ENCODE peak calls at places on chromosomes 12 and 14, in four cellular contexts. One of them, this sample, is unnamed.

GRCh38 chr14:66709292-66709691 is 201.3 kb downstream of the GPHN start:
- DNase-seq in HepG2: peak; percentile 8
- DNase-seq in IMR-90: peak; percentile 19
- DNase-seq in K562: no peak
- DNase-seq in this sample: no peak

GRCh38 chr14:101810897-101811620 is 49.5 kb downstream of the PPP2R5C start:
- DNase-seq in HepG2: no peak
- DNase-seq in IMR-90: peak; percentile 38
- DNase-seq in K562: peak; percentile 25
- DNase-seq in this sample: no peak

GRCh38 chr14:71322660-71323250 is 415.5 kb downstream of the PCNX1 start:
- DNase-seq in K562: peak; percentile 30
- DNase-seq in IMR-90: peak; percentile 67
- DNase-seq in HepG2: no peak
- DNase-seq in this sample: peak; percentile 42

GRCh38 chr12:47361389-47362031 is 281.8 kb upstream of the AMIGO2 start:
- DNase-seq in HepG2: no peak
- DNase-seq in K562: peak; percentile 85
- DNase-seq in IMR-90: no peak
- DNase-seq in this sample: no peak

GRCh38 chr14:57747036-57747435 is 118.9 kb downstream of the SLC35F4 start:
- DNase-seq in IMR-90: no peak
- DNase-seq in K562: no peak
- DNase-seq in HepG2: no peak
- DNase-seq in this sample: peak; percentile 18

GRCh38 chr14:23727566-23728335 is 91.6 kb downstream of the DHRS2 start:
- DNase-seq in K562: peak; percentile 39
- DNase-seq in HepG2: peak; percentile 90
- DNase-seq in IMR-90: peak; percentile 26
- DNase-seq in this sample: peak; percentile 63

GRCh38 chr12:77995436-77996167 is 164.9 kb downstream of the NAV3 start:
- DNase-seq in HepG2: no peak
- DNase-seq in IMR-90: peak; percentile 90
- DNase-seq in K562: no peak
- DNase-seq in this sample: no peak

GRCh38 chr12:49957570-49957967 is 4.1 kb upstream of the AQP5 start:
- DNase-seq in HepG2: no peak
- DNase-seq in IMR-90: no peak
- DNase-seq in K562: no peak
- DNase-seq in this sample: no peak

GRCh38 chr12:116123511-116124258 is 153.8 kb downstream of the MED13L start:
- DNase-seq in K562: peak; percentile 71
- DNase-seq in HepG2: no peak
- DNase-seq in IMR-90: peak; percentile 66
- DNase-seq in this sample: peak; percentile 35

GRCh38 chr12:97946701-97947100 is 484.1 kb downstream of the RMST start:
- DNase-seq in HepG2: no peak
- DNase-seq in K562: no peak
- DNase-seq in IMR-90: no peak
- DNase-seq in this sample: no peak

GRCh38 chr12:24373004-24373403 is 423.5 kb upstream of the SOX5 start:
- DNase-seq in K562: no peak
- DNase-seq in IMR-90: peak; percentile 65
- DNase-seq in HepG2: peak; percentile 10
- DNase-seq in this sample: no peak

GRCh38 chr12:58247633-58248032 is 306.3 kb downstream of the ATP23 start:
- DNase-seq in HepG2: no peak
- DNase-seq in K562: peak; percentile 3
- DNase-seq in IMR-90: no peak
- DNase-seq in this sample: peak; percentile 19

GRCh38 chr12:6342140-6342889 is 439 bp upstream of the TNFRSF1A start:
- DNase-seq in HepG2: no peak
- DNase-seq in IMR-90: no peak
- DNase-seq in K562: no peak
- DNase-seq in this sample: no peak

GRCh38 chr12:63826002-63826585 is 18.4 kb upstream of the SRGAP1 start:
- DNase-seq in K562: peak; percentile 29
- DNase-seq in IMR-90: peak; percentile 82
- DNase-seq in HepG2: peak; percentile 56
- DNase-seq in this sample: peak; percentile 72

DNA sequence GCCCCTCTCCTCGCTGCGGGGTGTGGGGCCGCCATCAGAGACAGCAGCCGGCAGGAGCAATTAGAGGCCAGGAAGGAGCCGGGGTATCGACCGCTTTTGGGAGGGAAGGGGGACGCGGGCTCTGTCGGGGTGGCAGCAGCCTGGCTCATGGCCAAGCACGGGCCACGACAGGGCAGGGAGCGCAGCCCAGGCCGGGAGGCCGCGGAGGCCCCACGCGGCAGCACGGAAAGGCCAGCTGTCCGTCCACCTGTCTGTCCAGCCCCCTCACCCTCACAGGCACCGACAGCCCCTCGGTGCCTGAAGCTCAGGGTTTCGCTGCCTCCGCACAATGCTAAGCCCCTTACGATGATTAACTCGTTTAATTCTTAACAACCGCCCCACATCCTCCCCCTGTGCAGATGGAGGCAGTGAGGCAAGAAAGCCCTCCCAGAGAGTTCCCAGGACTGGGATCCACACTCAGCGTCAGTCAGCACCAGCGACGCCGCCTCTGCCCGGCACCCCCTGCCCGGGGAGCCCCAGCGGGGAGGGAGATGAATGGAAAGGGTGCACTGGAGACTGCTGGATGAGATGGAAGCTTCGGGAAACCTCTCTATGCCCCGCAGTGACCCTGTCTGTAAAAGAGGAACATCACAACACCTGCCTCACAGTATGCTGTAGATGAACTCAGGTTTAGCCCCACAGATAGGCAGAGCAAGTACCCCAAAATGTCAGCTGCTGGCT is 23.7 kb downstream of the NCOR2 start:
- DNase-seq in K562: no peak
- DNase-seq in HepG2: no peak
- DNase-seq in IMR-90: no peak
- DNase-seq in this sample: no peak
- TF ChIP-seq MAZ in K562: no peak
- TF ChIP-seq MAZ in HepG2: no peak
- TF ChIP-seq MAZ in IMR-90: no peak
- TF ChIP-seq MAZ in this sample: no peak

DNA sequence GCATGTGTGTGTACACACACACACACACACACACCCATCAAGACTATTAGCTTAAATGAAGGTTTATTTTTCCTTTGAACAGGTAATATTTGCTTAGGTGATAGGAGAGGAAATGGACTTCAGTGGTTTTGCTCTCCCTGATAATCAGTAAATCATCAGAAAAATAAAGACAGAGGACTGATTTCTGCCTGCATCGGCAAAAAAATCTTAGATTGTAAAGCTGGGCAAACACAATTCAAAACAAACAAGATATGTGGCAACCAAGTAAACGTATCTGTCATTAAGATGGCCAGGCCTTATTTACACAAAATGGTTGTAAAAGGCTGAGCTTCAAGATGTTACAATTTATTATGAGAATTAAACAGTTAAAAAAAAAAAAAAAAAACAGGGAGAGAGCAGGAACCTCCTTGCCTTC is 31.3 kb downstream of the PRKD1 start:
- DNase-seq in K562: no peak
- DNase-seq in IMR-90: no peak
- DNase-seq in HepG2: peak; percentile 15
- DNase-seq in this sample: peak; percentile 9
- H3K4me3 ChIP-seq in K562: no peak overlapping the region
- H3K4me3 ChIP-seq in IMR-90: no peak overlapping the region
- H3K4me3 ChIP-seq in HepG2: no peak overlapping the region
- H3K4me3 ChIP-seq in this sample: no peak overlapping the region

GRCh38 chr12:89469361-89469760 is 55.2 kb downstream of the GALNT4 start:
- DNase-seq in HepG2: no peak
- DNase-seq in K562: no peak
- DNase-seq in IMR-90: peak; percentile 73
- DNase-seq in this sample: no peak

GRCh38 chr12:89468648-89469326 is 55.8 kb downstream of the GALNT4 start:
- DNase-seq in K562: no peak
- DNase-seq in IMR-90: no peak
- DNase-seq in HepG2: no peak
- DNase-seq in this sample: no peak

GRCh38 chr12:89468017-89468416 is 56.6 kb downstream of the GALNT4 start:
- DNase-seq in IMR-90: no peak
- DNase-seq in K562: no peak
- DNase-seq in HepG2: no peak
- DNase-seq in this sample: no peak

GRCh38 chr12:89472508-89472907 is 52.1 kb downstream of the GALNT4 start:
- DNase-seq in K562: no peak
- DNase-seq in IMR-90: peak; percentile 84
- DNase-seq in HepG2: no peak
- DNase-seq in this sample: no peak

GRCh38 chr12:89470741-89471504 is 53.7 kb downstream of the GALNT4 start:
- DNase-seq in K562: peak; percentile 68
- DNase-seq in HepG2: peak; percentile 58
- DNase-seq in IMR-90: peak; percentile 68
- DNase-seq in this sample: peak; percentile 20
- TF ChIP-seq MAZ in K562: no peak
- TF ChIP-seq MAZ in HepG2: no peak
- TF ChIP-seq MAZ in IMR-90: no peak
- TF ChIP-seq MAZ in this sample: no peak

GRCh38 chr14:68627050-68627867 is 165.6 kb downstream of the ZFP36L1 start:
- DNase-seq in IMR-90: no peak
- DNase-seq in HepG2: peak; percentile 56
- DNase-seq in K562: no peak
- DNase-seq in this sample: no peak

GRCh38 chr14:68630611-68631013 is 162.3 kb downstream of the ZFP36L1 start:
- DNase-seq in HepG2: peak; percentile 51
- DNase-seq in IMR-90: no peak
- DNase-seq in K562: no peak
- DNase-seq in this sample: no peak

GRCh38 chr14:68630081-68630571 is 162.7 kb downstream of the ZFP36L1 start:
- DNase-seq in IMR-90: no peak
- DNase-seq in HepG2: no peak
- DNase-seq in K562: no peak
- DNase-seq in this sample: no peak

GRCh38 chr14:68627868-68628604 is 164.8 kb downstream of the ZFP36L1 start:
- DNase-seq in IMR-90: no peak
- DNase-seq in HepG2: no peak
- DNase-seq in K562: no peak
- DNase-seq in this sample: no peak

DNA sequence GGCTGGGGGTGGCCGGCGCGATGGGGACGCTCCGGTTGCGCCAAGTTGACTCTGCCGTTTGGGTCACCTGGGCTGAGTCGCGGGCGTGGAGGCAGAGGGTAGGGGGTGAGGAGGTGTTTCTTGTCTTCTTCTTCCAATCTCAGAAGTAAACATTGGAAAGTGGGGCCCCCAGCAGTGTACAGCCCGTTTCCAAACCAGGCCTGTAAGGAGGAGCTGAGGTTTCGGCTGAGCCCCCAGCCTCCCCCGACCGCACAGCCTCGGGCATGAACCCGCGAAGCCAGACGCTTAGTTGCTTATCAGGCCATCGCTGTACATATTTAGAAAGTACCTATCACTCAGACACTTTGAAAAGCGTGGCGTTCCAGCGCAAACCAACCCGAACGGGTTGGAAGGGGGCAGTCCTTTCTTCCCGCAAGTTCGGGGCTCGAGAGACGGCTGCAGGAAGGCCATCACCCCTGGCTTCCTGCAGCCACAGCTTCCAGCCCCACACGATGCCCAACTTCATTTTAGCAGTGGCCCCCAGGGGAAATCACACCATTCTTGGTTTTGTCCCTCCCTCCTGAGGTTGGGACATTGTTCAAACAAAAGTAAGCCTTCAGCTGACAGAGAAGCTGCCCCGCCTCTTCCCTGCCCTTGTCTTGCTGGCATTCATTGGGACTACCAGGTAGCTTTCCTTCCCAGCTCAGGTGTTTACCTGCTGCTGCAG is 164.1 kb downstream of the ZFP36L1 start:
- DNase-seq in HepG2: peak; percentile 19
- DNase-seq in K562: no peak
- DNase-seq in IMR-90: no peak
- DNase-seq in this sample: no peak
- H3K4me3 ChIP-seq in HepG2: no peak overlapping the region
- H3K4me3 ChIP-seq in K562: no peak overlapping the region
- H3K4me3 ChIP-seq in IMR-90: no peak overlapping the region
- H3K4me3 ChIP-seq in this sample: no peak overlapping the region

DNA sequence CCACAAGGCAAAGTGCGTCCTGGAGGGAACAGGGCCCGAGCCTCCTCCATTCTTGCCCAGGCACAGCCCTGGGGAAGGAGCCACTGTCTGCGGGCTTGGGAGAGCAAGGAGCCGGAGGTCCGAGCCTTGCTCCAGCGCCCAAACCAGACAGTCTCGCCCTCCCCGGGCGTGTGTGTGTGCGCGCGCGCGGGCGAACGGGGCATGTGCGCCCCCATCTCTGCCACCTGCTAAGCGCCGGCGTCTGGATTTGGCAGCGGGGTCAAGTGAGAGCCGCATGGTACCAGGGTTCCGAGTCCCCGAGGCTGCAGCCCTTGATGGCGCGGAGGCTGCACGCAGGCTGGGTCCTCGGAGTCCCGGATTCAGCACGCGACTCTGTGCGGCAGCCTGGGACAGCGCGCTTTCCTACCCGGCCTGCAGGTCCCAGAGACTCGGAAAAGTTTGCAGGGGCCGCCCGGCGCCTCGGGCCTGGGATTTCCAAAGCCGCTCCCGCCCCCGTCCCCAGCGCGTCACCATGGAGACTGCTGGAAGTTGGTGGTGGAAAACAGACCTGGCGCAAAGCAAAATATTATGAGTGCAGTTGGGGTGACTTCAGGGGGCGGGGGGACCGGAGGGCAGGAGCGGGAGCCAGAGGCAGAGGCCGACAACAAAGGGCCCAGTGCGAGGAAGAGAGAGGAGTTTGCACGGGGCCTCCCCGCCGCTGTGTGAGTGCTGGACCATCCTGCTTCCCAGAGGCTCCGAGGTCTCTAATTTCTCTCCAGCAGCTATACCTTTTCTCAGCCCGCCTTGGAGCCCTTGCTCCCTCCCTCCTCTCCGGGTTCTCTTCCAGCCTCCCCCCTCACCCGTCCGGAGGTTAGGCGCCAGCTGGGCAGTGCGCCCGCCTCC is 4.2 kb downstream of the RFX4 start:
- DNase-seq in K562: no peak
- DNase-seq in HepG2: no peak
- DNase-seq in IMR-90: no peak
- DNase-seq in this sample: peak; percentile 28
- TF ChIP-seq MAZ in K562: no peak
- TF ChIP-seq MAZ in HepG2: no peak
- TF ChIP-seq MAZ in IMR-90: no peak
- TF ChIP-seq MAZ in this sample: no peak

GRCh38 chr12:7503686-7504085 is at the start of gene CD163:
- DNase-seq in K562: no peak
- DNase-seq in IMR-90: no peak
- DNase-seq in HepG2: no peak
- DNase-seq in this sample: no peak
- H3K4me3 ChIP-seq in K562: no peak within 1 kb of the TSS
- H3K4me3 ChIP-seq in IMR-90: no peak within 1 kb of the TSS
- H3K4me3 ChIP-seq in HepG2: no peak within 1 kb of the TSS
- H3K4me3 ChIP-seq in this sample: no peak within 1 kb of the TSS

This sample was measured in A549.